ENCODE peak calls at places on chromosomes 7 and 10, in seven cellular contexts. One of them, this sample, is unnamed.

GRCh38 chr7:142557971-142558582 is 191.2 kb upstream of the PRSS1 start:
- DNase-seq in cardiac muscle cell: peak; percentile 52
- DNase-seq in CD4-positive, alpha-beta T cell: peak; percentile 20
- DNase-seq in fibroblast of the aortic adventitia: peak; percentile 47
- DNase-seq in fibroblast of pulmonary artery: peak; percentile 62
- DNase-seq in RWPE1: no peak
- DNase-seq in psoas muscle: peak; percentile 25
- DNase-seq in this sample: no peak

GRCh38 chr10:88008866-88009470 is 145.5 kb downstream of the PTEN start:
- DNase-seq in cardiac muscle cell: no peak
- DNase-seq in CD4-positive, alpha-beta T cell: no peak
- DNase-seq in fibroblast of the aortic adventitia: no peak
- DNase-seq in fibroblast of pulmonary artery: no peak
- DNase-seq in RWPE1: no peak
- DNase-seq in psoas muscle: no peak
- DNase-seq in this sample: no peak

GRCh38 chr10:12787297-12787696 is 214.2 kb downstream of the CCDC3 start:
- DNase-seq in cardiac muscle cell: no peak
- DNase-seq in CD4-positive, alpha-beta T cell: no peak
- DNase-seq in fibroblast of the aortic adventitia: no peak
- DNase-seq in fibroblast of pulmonary artery: no peak
- DNase-seq in RWPE1: no peak
- DNase-seq in psoas muscle: no peak
- DNase-seq in this sample: no peak

GRCh38 chr7:28674359-28674782 is 262.1 kb downstream of the CREB5 start:
- DNase-seq in cardiac muscle cell: no peak
- DNase-seq in CD4-positive, alpha-beta T cell: no peak
- DNase-seq in fibroblast of the aortic adventitia: no peak
- DNase-seq in fibroblast of pulmonary artery: no peak
- DNase-seq in RWPE1: peak; percentile 68
- DNase-seq in psoas muscle: no peak
- DNase-seq in this sample: no peak

GRCh38 chr7:129298268-129298893 is 73.6 kb downstream of the AHCYL2 start:
- DNase-seq in cardiac muscle cell: peak; percentile 59
- DNase-seq in CD4-positive, alpha-beta T cell: peak; percentile 42
- DNase-seq in fibroblast of the aortic adventitia: peak; percentile 60
- DNase-seq in fibroblast of pulmonary artery: peak; percentile 65
- DNase-seq in RWPE1: peak; percentile 43
- DNase-seq in psoas muscle: peak; percentile 25
- DNase-seq in this sample: peak; percentile 36

GRCh38 chr7:157490465-157490912 is 153.7 kb downstream of the DNAJB6 start:
- DNase-seq in cardiac muscle cell: no peak
- DNase-seq in CD4-positive, alpha-beta T cell: no peak
- DNase-seq in fibroblast of the aortic adventitia: no peak
- DNase-seq in fibroblast of pulmonary artery: peak; percentile 52
- DNase-seq in RWPE1: peak; percentile 29
- DNase-seq in psoas muscle: no peak
- DNase-seq in this sample: no peak

GRCh38 chr7:127532151-127532550 is 53.2 kb downstream of the GCC1 start:
- DNase-seq in cardiac muscle cell: no peak
- DNase-seq in CD4-positive, alpha-beta T cell: no peak
- DNase-seq in fibroblast of the aortic adventitia: no peak
- DNase-seq in fibroblast of pulmonary artery: no peak
- DNase-seq in RWPE1: no peak
- DNase-seq in psoas muscle: no peak
- DNase-seq in this sample: no peak

GRCh38 chr10:48205918-48206317 is 68.6 kb downstream of the FRMPD2 start:
- DNase-seq in cardiac muscle cell: no peak
- DNase-seq in CD4-positive, alpha-beta T cell: no peak
- DNase-seq in fibroblast of the aortic adventitia: no peak
- DNase-seq in fibroblast of pulmonary artery: no peak
- DNase-seq in RWPE1: no peak
- DNase-seq in psoas muscle: no peak
- DNase-seq in this sample: no peak

GRCh38 chr10:5071411-5072198 is 22.6 kb upstream of the AKR1C3 start:
- DNase-seq in cardiac muscle cell: peak; percentile 72
- DNase-seq in CD4-positive, alpha-beta T cell: no peak
- DNase-seq in fibroblast of the aortic adventitia: peak; percentile 100
- DNase-seq in fibroblast of pulmonary artery: peak; percentile 99
- DNase-seq in RWPE1: peak; percentile 13
- DNase-seq in psoas muscle: peak; percentile 36
- DNase-seq in this sample: no peak

GRCh38 chr7:86295526-86295925 is 348.2 kb upstream of the GRM3 start:
- DNase-seq in cardiac muscle cell: no peak
- DNase-seq in CD4-positive, alpha-beta T cell: no peak
- DNase-seq in fibroblast of the aortic adventitia: no peak
- DNase-seq in fibroblast of pulmonary artery: no peak
- DNase-seq in RWPE1: no peak
- DNase-seq in psoas muscle: no peak
- DNase-seq in this sample: no peak

GRCh38 chr7:129853661-129854268 is 99.0 kb downstream of the UBE2H start:
- DNase-seq in cardiac muscle cell: no peak
- DNase-seq in CD4-positive, alpha-beta T cell: no peak
- DNase-seq in fibroblast of the aortic adventitia: peak; percentile 62
- DNase-seq in fibroblast of pulmonary artery: peak; percentile 76
- DNase-seq in RWPE1: peak; percentile 66
- DNase-seq in psoas muscle: no peak
- DNase-seq in this sample: no peak

GRCh38 chr10:87864497-87865059 is 1.2 kb downstream of the PTEN start:
- DNase-seq in cardiac muscle cell: peak; percentile 19
- DNase-seq in CD4-positive, alpha-beta T cell: no peak
- DNase-seq in fibroblast of the aortic adventitia: peak; percentile 50
- DNase-seq in fibroblast of pulmonary artery: no peak
- DNase-seq in RWPE1: no peak
- DNase-seq in psoas muscle: no peak
- DNase-seq in this sample: no peak

GRCh38 chr7:25358831-25359350 is 130.6 kb upstream of the NPVF start:
- DNase-seq in cardiac muscle cell: no peak
- DNase-seq in CD4-positive, alpha-beta T cell: no peak
- DNase-seq in fibroblast of the aortic adventitia: no peak
- DNase-seq in fibroblast of pulmonary artery: no peak
- DNase-seq in RWPE1: no peak
- DNase-seq in psoas muscle: no peak
- DNase-seq in this sample: no peak

GRCh38 chr10:78570633-78571032 is 498.1 kb upstream of the ZMIZ1 start:
- DNase-seq in cardiac muscle cell: peak; percentile 57
- DNase-seq in CD4-positive, alpha-beta T cell: no peak
- DNase-seq in fibroblast of the aortic adventitia: no peak
- DNase-seq in fibroblast of pulmonary artery: no peak
- DNase-seq in RWPE1: no peak
- DNase-seq in psoas muscle: no peak
- DNase-seq in this sample: no peak

GRCh38 chr10:24374134-24374915 is 165.4 kb downstream of the KIAA1217 start:
- DNase-seq in cardiac muscle cell: no peak
- DNase-seq in CD4-positive, alpha-beta T cell: no peak
- DNase-seq in fibroblast of the aortic adventitia: peak; percentile 81
- DNase-seq in fibroblast of pulmonary artery: peak; percentile 58
- DNase-seq in RWPE1: no peak
- DNase-seq in psoas muscle: no peak
- DNase-seq in this sample: no peak

GRCh38 chr10:24376731-24377130 is 167.8 kb downstream of the KIAA1217 start:
- DNase-seq in cardiac muscle cell: no peak
- DNase-seq in CD4-positive, alpha-beta T cell: no peak
- DNase-seq in fibroblast of the aortic adventitia: no peak
- DNase-seq in fibroblast of pulmonary artery: no peak
- DNase-seq in RWPE1: no peak
- DNase-seq in psoas muscle: no peak
- DNase-seq in this sample: no peak

GRCh38 chr10:24375510-24375909 is 166.6 kb downstream of the KIAA1217 start:
- DNase-seq in cardiac muscle cell: no peak
- DNase-seq in CD4-positive, alpha-beta T cell: no peak
- DNase-seq in fibroblast of the aortic adventitia: no peak
- DNase-seq in fibroblast of pulmonary artery: no peak
- DNase-seq in RWPE1: no peak
- DNase-seq in psoas muscle: no peak
- DNase-seq in this sample: no peak

GRCh38 chr10:24367688-24368087 is 158.8 kb downstream of the KIAA1217 start:
- DNase-seq in cardiac muscle cell: no peak
- DNase-seq in CD4-positive, alpha-beta T cell: no peak
- DNase-seq in fibroblast of the aortic adventitia: no peak
- DNase-seq in fibroblast of pulmonary artery: no peak
- DNase-seq in RWPE1: no peak
- DNase-seq in psoas muscle: no peak
- DNase-seq in this sample: no peak

DNA sequence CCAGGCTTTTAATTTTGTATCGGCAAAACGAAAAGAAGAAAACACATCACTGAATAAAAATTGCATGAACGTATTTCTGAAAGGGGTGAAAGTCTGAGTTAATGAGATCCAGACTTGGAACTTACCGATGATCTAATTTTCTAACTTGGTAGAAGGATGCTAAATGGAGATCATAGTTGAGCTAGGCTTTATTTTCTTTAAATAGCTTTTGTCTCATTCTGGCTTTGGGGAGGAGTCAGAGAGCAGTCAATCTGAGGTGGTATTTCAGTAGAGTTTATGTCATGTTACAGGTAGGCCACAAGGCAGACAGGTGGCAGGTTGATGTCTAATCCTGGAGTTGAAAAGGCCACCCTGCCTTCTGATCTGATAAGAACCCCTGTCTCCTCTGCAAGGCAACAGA is 161.9 kb downstream of the KIAA1217 start:
- DNase-seq in cardiac muscle cell: no peak
- DNase-seq in CD4-positive, alpha-beta T cell: no peak
- DNase-seq in fibroblast of the aortic adventitia: no peak
- DNase-seq in fibroblast of pulmonary artery: no peak
- DNase-seq in RWPE1: no peak
- DNase-seq in psoas muscle: no peak
- DNase-seq in this sample: no peak
- TF ChIP-seq CTCF in cardiac muscle cell: no peak
- TF ChIP-seq CTCF in CD4-positive, alpha-beta T cell: no peak
- TF ChIP-seq CTCF in fibroblast of the aortic adventitia: no peak
- TF ChIP-seq CTCF in fibroblast of pulmonary artery: no peak
- TF ChIP-seq CTCF in RWPE1: no peak
- TF ChIP-seq CTCF in psoas muscle: no peak
- TF ChIP-seq CTCF in this sample: no peak

DNA sequence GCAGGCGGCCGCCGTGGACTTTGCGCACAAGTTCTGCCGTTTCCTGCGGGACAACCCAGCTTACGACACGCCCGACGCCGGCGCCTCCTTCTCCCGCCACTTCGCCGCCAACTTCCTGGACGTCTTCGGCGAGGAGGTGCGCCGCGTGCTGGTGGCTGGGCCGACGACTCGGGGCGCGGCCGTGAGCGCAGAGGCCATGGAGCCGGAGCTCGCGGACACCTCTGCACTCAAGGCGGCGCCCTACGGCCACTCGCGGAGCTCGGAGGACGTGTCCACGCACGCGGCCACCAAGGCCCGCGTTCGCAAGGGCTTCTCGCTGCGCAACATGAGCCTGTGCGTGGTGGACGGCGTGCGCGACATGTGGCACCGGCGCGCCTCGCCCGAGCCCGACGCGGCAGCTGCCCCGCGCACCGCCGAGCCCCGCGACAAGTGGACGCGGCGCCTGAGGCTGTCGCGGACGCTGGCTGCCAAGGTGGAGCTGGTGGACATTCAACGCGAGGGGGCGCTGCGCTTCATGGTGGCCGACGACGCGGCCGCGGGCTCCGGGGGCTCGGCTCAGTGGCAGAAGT is 14.1 kb downstream of the SH2B2 start:
- DNase-seq in cardiac muscle cell: peak; percentile 73
- DNase-seq in CD4-positive, alpha-beta T cell: no peak
- DNase-seq in fibroblast of the aortic adventitia: no peak
- DNase-seq in fibroblast of pulmonary artery: no peak
- DNase-seq in RWPE1: no peak
- DNase-seq in psoas muscle: peak; percentile 61
- DNase-seq in this sample: no peak
- TF ChIP-seq CTCF in cardiac muscle cell: peak; percentile 33
- TF ChIP-seq CTCF in CD4-positive, alpha-beta T cell: no peak
- TF ChIP-seq CTCF in fibroblast of the aortic adventitia: no peak
- TF ChIP-seq CTCF in fibroblast of pulmonary artery: no peak
- TF ChIP-seq CTCF in RWPE1: no peak
- TF ChIP-seq CTCF in psoas muscle: peak; percentile 49
- TF ChIP-seq CTCF in this sample: no peak

DNA sequence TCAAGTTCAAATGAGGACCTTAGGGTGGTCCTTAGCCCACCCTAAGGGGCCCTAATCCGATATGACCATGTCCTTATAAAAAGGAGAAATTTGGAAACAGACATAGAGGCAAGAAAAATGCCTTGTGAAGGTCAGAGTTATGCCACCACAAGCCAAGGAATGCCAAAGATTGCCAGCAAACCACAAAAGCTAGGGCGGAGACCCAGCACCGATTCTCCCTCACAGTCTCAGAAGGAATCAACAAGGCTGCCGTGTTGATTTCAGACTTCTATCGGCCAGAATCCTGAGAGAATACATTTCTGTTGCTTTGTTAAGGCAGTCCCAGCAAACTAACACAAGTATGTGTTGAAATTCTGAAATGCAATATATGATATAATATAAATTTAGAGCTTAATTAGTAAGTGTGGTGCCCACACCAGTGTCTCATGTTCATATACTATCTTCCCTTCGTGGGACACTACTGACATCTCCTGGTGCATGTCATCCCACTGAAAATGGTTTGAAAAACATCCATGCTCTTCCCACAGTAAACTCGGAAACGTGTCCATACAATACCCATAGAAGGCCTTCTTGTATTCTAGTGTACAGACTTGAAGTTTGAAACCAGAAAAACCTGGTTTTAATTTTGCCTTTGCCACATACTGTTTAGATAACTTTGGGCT is 349.0 kb downstream of the TNS3 start:
- DNase-seq in cardiac muscle cell: no peak
- DNase-seq in CD4-positive, alpha-beta T cell: no peak
- DNase-seq in fibroblast of the aortic adventitia: no peak
- DNase-seq in fibroblast of pulmonary artery: no peak
- DNase-seq in RWPE1: no peak
- DNase-seq in psoas muscle: no peak
- DNase-seq in this sample: no peak
- TF ChIP-seq CTCF in cardiac muscle cell: no peak
- TF ChIP-seq CTCF in CD4-positive, alpha-beta T cell: no peak
- TF ChIP-seq CTCF in fibroblast of the aortic adventitia: no peak
- TF ChIP-seq CTCF in fibroblast of pulmonary artery: no peak
- TF ChIP-seq CTCF in RWPE1: no peak
- TF ChIP-seq CTCF in psoas muscle: peak; percentile 32
- TF ChIP-seq CTCF in this sample: no peak

GRCh38 chr10:51472154-51472553 is 227.2 kb downstream of the CSTF2T start:
- DNase-seq in cardiac muscle cell: no peak
- DNase-seq in CD4-positive, alpha-beta T cell: no peak
- DNase-seq in fibroblast of the aortic adventitia: no peak
- DNase-seq in fibroblast of pulmonary artery: no peak
- DNase-seq in RWPE1: no peak
- DNase-seq in psoas muscle: no peak
- DNase-seq in this sample: no peak

GRCh38 chr10:51468424-51468823 is 231.0 kb downstream of the CSTF2T start:
- DNase-seq in cardiac muscle cell: no peak
- DNase-seq in CD4-positive, alpha-beta T cell: no peak
- DNase-seq in fibroblast of the aortic adventitia: peak; percentile 9
- DNase-seq in fibroblast of pulmonary artery: peak; percentile 3
- DNase-seq in RWPE1: no peak
- DNase-seq in psoas muscle: no peak
- DNase-seq in this sample: no peak

GRCh38 chr10:51469666-51470065 is 229.7 kb downstream of the CSTF2T start:
- DNase-seq in cardiac muscle cell: no peak
- DNase-seq in CD4-positive, alpha-beta T cell: no peak
- DNase-seq in fibroblast of the aortic adventitia: no peak
- DNase-seq in fibroblast of pulmonary artery: no peak
- DNase-seq in RWPE1: no peak
- DNase-seq in psoas muscle: no peak
- DNase-seq in this sample: no peak

DNA sequence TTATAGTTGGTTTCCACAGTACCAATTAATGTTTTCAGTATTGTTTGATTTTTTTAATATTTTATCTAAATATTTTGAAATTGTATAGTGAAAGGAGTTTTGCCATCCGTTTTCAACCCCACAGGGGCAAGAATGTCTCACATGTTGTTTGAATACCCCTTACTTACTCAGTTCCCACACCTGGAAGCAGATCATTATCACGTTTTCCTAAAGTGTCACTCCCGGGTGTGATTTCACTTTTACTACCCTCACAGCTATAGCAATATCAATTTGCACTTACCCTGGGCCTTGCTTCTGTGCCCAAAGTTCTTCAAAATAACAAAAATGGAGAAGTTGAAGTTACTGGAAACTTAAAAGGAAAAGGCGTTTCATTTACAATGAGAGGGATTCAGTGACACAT is 228.1 kb downstream of the CSTF2T start:
- DNase-seq in cardiac muscle cell: no peak
- DNase-seq in CD4-positive, alpha-beta T cell: no peak
- DNase-seq in fibroblast of the aortic adventitia: no peak
- DNase-seq in fibroblast of pulmonary artery: no peak
- DNase-seq in RWPE1: no peak
- DNase-seq in psoas muscle: no peak
- DNase-seq in this sample: no peak
- TF ChIP-seq CTCF in cardiac muscle cell: no peak
- TF ChIP-seq CTCF in CD4-positive, alpha-beta T cell: no peak
- TF ChIP-seq CTCF in fibroblast of the aortic adventitia: no peak
- TF ChIP-seq CTCF in fibroblast of pulmonary artery: no peak
- TF ChIP-seq CTCF in RWPE1: no peak
- TF ChIP-seq CTCF in psoas muscle: no peak
- TF ChIP-seq CTCF in this sample: no peak

This sample was measured in omental fat pad.